ENCODE peak calls at places on chromosome 2, in nine cellular contexts. Z, X, K, S, H, P, Y, F and N are unnamed samples.

GRCh38 chr2:45699032-45699658 is 47.7 kb downstream of the PRKCE start:
- DNase-seq in P (peak; percentile 60), Y (no peak), S (no peak), F (no peak), K (no peak), Z (no peak), X (no peak), H (no peak), N (no peak)

GRCh38 chr2:80437959-80438358 is 133.4 kb upstream of the LRRTM1 start:
- DNase-seq in P (no peak), Z (no peak), S (no peak), X (no peak), F (no peak), Y (no peak), H (no peak), K (no peak), N (no peak)

GRCh38 chr2:14746133-14746532 is 113.6 kb downstream of the LRATD1 start:
- DNase-seq in Z (no peak), K (no peak), Y (no peak), S (no peak), H (no peak), P (no peak), X (no peak), F (no peak), N (no peak)

GRCh38 chr2:60051991-60052390 is 501.5 kb downstream of the BCL11A start:
- DNase-seq in K (no peak), Y (no peak), F (no peak), Z (no peak), X (no peak), P (no peak), S (no peak), H (no peak), N (no peak)

GRCh38 chr2:23663730-23664005 is 263.3 kb downstream of the ATAD2B start:
- DNase-seq in K (no peak), F (no peak), Y (no peak), H (no peak), Z (no peak), P (no peak), X (no peak), S (no peak), N (no peak)

GRCh38 chr2:8495189-8495855 is 186.5 kb upstream of the ID2 start:
- DNase-seq in S (no peak), K (no peak), X (no peak), Z (no peak), P (no peak), F (no peak), H (no peak), Y (no peak), N (no peak)

GRCh38 chr2:225091336-225091735 is 49.1 kb upstream of the DOCK10 start:
- DNase-seq in H (no peak), P (peak; percentile 57), Z (no peak), Y (peak; percentile 26), K (no peak), S (no peak), F (no peak), X (no peak), N (no peak)

GRCh38 chr2:28644760-28645159 is 106.9 kb upstream of the PPP1CB start:
- DNase-seq in F (no peak), P (no peak), Y (no peak), S (no peak), X (peak; percentile 71), H (no peak), K (no peak), Z (no peak), N (no peak)

GRCh38 chr2:236899945-236900640 is 185.6 kb upstream of the COPS8 start:
- DNase-seq in H (no peak), K (no peak), Z (no peak), Y (no peak), X (no peak), S (no peak), F (no peak), P (no peak), N (no peak)

GRCh38 chr2:163191372-163191771 is 352.8 kb upstream of the KCNH7 start:
- DNase-seq in Y (no peak), S (no peak), K (peak; percentile 9), F (no peak), P (peak; percentile 79), X (no peak), Z (no peak), H (peak; percentile 63), N (no peak)